ENCODE peak calls at places on chromosome 13, in four cellular contexts. F, E, T and W are unnamed samples.

GRCh38 chr13:49214917-49215376 is 5.2 kb upstream of the MLNR start:
- DNase-seq in E (peak), F (no peak), T (no peak), W (peak)

GRCh38 chr13:44197791-44198770 is 175.5 kb upstream of the SERP2 start:
- DNase-seq in F (no peak), T (peak), E (peak), W (no peak)

GRCh38 chr13:97222934-97223710 is 989 bp downstream of the MBNL2 start:
- DNase-seq in F (no peak), T (no peak), E (no peak), W (no peak)

GRCh38 chr13:37736040-37736439 is 133.5 kb downstream of the TRPC4 start:
- DNase-seq in E (no peak), F (no peak), T (no peak), W (no peak)

GRCh38 chr13:74246398-74246975 is 112.3 kb upstream of the KLF12 start:
- DNase-seq in T (no peak), E (peak), F (no peak), W (no peak)

GRCh38 chr13:43664700-43665191 is 122.0 kb downstream of the ENOX1 start:
- DNase-seq in F (no peak), E (peak), T (no peak), W (no peak)

GRCh38 chr13:51324714-51325440 is 14.6 kb upstream of the SERPINE3 start:
- DNase-seq in F (no peak), E (no peak), T (no peak), W (no peak)

GRCh38 chr13:78137404-78138142 is 218.9 kb upstream of the EDNRB start:
- DNase-seq in E (peak), T (peak), F (peak), W (peak)

GRCh38 chr13:35818577-35819165 is 312.5 kb downstream of the DCLK1 start:
- DNase-seq in T (no peak), E (peak), F (peak), W (no peak)

GRCh38 chr13:61414686-61415664 is 674 bp downstream of the PCDH20 start:
- DNase-seq in T (no peak), F (no peak), E (no peak), W (peak)

GRCh38 chr13:50387124-50387581 is 371.9 kb downstream of the KCNRG start:
- DNase-seq in F (peak), E (peak), T (no peak), W (no peak)

GRCh38 chr13:30968734-30969335 is 36.4 kb downstream of the TEX26 start:
- DNase-seq in F (no peak), E (peak), T (no peak), W (no peak)

GRCh38 chr13:54415753-54416366 is 1387.2 kb downstream of the OLFM4 start:
- DNase-seq in T (no peak), F (no peak), E (no peak), W (no peak)

GRCh38 chr13:80363890-80364503 is 23.1 kb upstream of the SPRY2 start:
- DNase-seq in F (peak), T (no peak), E (peak), W (no peak)
- TF ChIP-seq ELK1 in F (no peak), T (no peak), E (no peak), W (no peak)

DNA sequence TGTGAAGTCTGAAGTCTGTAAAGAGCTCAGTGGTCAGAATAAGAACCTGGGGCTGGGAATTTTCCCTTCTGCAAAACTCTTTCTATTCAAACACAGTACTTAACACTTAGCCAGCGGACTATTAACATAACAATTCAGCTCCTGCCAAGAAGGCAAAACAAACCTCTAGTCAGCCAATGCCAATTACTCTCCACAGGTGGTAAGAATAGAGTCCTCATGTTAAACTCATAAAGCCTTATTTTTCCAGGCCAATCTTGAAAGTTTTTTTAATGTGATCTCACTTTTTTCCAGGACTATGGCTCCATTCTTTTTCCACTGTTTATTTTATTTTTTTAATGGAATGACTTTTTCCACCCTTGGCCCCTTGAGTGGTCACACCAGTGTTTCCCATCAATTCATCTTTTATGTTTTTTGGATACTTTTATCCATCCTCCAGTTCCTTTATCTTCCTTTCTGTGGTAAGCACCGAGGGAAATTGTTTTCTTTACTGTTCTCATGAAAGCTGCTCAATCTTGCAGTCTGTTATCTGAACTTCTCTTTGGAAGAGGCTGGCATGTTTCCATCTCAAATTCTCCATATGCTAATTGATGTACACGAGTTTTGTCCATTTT is 217.3 kb downstream of the LHFPL6 start:
- DNase-seq in T (no peak), F (no peak), E (peak), W (no peak)
- TF ChIP-seq ELK1 in T (no peak), F (no peak), E (no peak), W (no peak)

GRCh38 chr13:20126460-20127262 is 34.2 kb downstream of the GJA3 start:
- DNase-seq in T (no peak), F (no peak), E (no peak), W (no peak)

GRCh38 chr13:20129076-20129475 is 31.8 kb downstream of the GJA3 start:
- DNase-seq in F (no peak), E (no peak), T (no peak), W (no peak)

GRCh38 chr13:20128459-20128927 is 32.4 kb downstream of the GJA3 start:
- DNase-seq in F (no peak), T (no peak), E (no peak), W (no peak)

GRCh38 chr13:20127263-20127562 is 33.6 kb downstream of the GJA3 start:
- DNase-seq in F (no peak), T (no peak), E (no peak), W (no peak)

GRCh38 chr13:20127563-20128458 is 33.0 kb downstream of the GJA3 start:
- DNase-seq in F (no peak), E (peak), T (no peak), W (peak)
- TF ChIP-seq ELK1 in F (no peak), E (no peak), T (no peak), W (no peak)

DNA sequence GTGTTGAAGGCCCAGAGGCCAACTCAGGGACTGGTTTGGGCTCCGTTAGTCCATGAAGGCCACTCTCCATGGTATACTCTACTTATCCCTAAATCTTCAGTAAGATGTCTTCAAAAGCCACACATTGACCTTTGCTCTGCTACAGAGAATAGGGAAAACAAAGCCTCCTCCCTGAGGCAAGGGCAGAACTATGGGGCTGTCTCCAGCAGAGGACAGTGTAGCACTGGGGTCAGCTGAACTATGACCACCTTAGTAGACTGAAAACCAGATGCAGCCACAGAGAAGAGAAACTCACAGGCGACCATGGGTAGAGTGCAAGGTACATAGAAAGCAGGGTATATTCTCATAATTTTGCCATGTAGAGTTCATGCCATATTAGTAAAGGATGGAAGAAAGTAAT is 587.4 kb downstream of the LMO7 start:
- DNase-seq in T (no peak), E (no peak), F (no peak), W (no peak)
- TF ChIP-seq ELK1 in T (no peak), E (no peak), F (no peak), W (no peak)